ENCODE peak calls at places on chromosomes 1 and 21, in eight cellular contexts. U, Z, B, Q, V, X, P and A are unnamed samples.
A peak's percentile ranks its signal among the peaks of the same experiment; 100 is the strongest.

GRCh38 chr1:87450615-87451209 is 122.0 kb downstream of the LMO4 start:
- DNase-seq in U (no peak), Z (no peak), B (no peak), Q (no peak), V (no peak), X (peak; percentile 37), P (no peak), A (no peak)

GRCh38 chr1:198798923-198799386 is 160.1 kb downstream of the PTPRC start:
- DNase-seq in U (no peak), Z (no peak), B (no peak), Q (no peak), V (no peak), X (no peak), P (no peak), A (no peak)

GRCh38 chr1:31785020-31785946 is 21.1 kb upstream of the ADGRB2 start:
- DNase-seq in U (no peak), Z (no peak), B (no peak), Q (peak; percentile 53), V (no peak), X (no peak), P (no peak), A (no peak)

GRCh38 chr1:29513357-29513756 is 277.0 kb downstream of the PTPRU start:
- DNase-seq in U (no peak), Z (peak; percentile 73), B (no peak), Q (peak; percentile 80), V (peak; percentile 63), X (peak; percentile 43), P (peak; percentile 21), A (peak; percentile 32)

GRCh38 chr1:167467126-167467725 is 51.1 kb downstream of the CD247 start:
- DNase-seq in U (no peak), Z (no peak), B (no peak), Q (no peak), V (no peak), X (no peak), P (no peak), A (no peak)

GRCh38 chr1:77925536-77925935 is 37.1 kb downstream of the NEXN start:
- DNase-seq in U (no peak), Z (no peak), B (no peak), Q (no peak), V (no peak), X (no peak), P (no peak), A (no peak)

GRCh38 chr1:31822766-31823165 is 6.9 kb upstream of the SPOCD1 start:
- DNase-seq in U (no peak), Z (peak; percentile 8), B (no peak), Q (no peak), V (no peak), X (no peak), P (no peak), A (peak; percentile 7)

GRCh38 chr1:201191723-201192477 is 1.3 kb downstream of the IGFN1 start:
- DNase-seq in U (no peak), Z (no peak), B (peak; percentile 71), Q (no peak), V (peak; percentile 73), X (no peak), P (peak; percentile 69), A (no peak)

GRCh38 chr1:152347116-152347728 is 12.6 kb downstream of the FLG2 start:
- DNase-seq in U (no peak), Z (no peak), B (no peak), Q (no peak), V (peak; percentile 32), X (no peak), P (peak; percentile 13), A (no peak)

GRCh38 chr21:38306407-38306806 is 49.6 kb downstream of the KCNJ15 start:
- DNase-seq in U (no peak), Z (no peak), B (no peak), Q (no peak), V (peak; percentile 56), X (no peak), P (no peak), A (no peak)

GRCh38 chr1:199403421-199404116 is 623.9 kb upstream of the NR5A2 start:
- DNase-seq in U (no peak), Z (no peak), B (no peak), Q (peak; percentile 77), V (peak; percentile 6), X (no peak), P (no peak), A (no peak)

GRCh38 chr1:114164840-114165543 is 11.3 kb upstream of the SYT6 start:
- DNase-seq in U (no peak), Z (no peak), B (no peak), Q (no peak), V (no peak), X (no peak), P (no peak), A (no peak)

GRCh38 chr21:35204850-35205564 is 155.9 kb upstream of the RUNX1 start:
- DNase-seq in U (no peak), Z (no peak), B (peak; percentile 82), Q (no peak), V (peak; percentile 78), X (peak; percentile 82), P (no peak), A (no peak)

GRCh38 chr21:34865922-34866271 is 183.2 kb downstream of the RUNX1 start:
- DNase-seq in U (no peak), Z (no peak), B (no peak), Q (no peak), V (no peak), X (no peak), P (no peak), A (no peak)

GRCh38 chr1:25903986-25904385 is 2.2 kb downstream of the STMN1 start:
- DNase-seq in U (no peak), Z (no peak), B (no peak), Q (no peak), V (no peak), X (no peak), P (no peak), A (no peak)

GRCh38 chr1:3072178-3072947 is 3.4 kb downstream of the PRDM16 start:
- DNase-seq in U (no peak), Z (no peak), B (peak; percentile 76), Q (no peak), V (no peak), X (peak; percentile 47), P (no peak), A (no peak)

GRCh38 chr1:7303554-7304347 is 467.3 kb upstream of the VAMP3 start:
- DNase-seq in U (no peak), Z (peak; percentile 30), B (no peak), Q (no peak), V (no peak), X (no peak), P (no peak), A (no peak)

GRCh38 chr1:27504588-27505419 is 14.8 kb upstream of the WASF2 start:
- DNase-seq in U (no peak), Z (peak; percentile 91), B (no peak), Q (no peak), V (no peak), X (peak; percentile 92), P (no peak), A (peak; percentile 91)

GRCh38 chr1:65605621-65606020 is 185.2 kb downstream of the LEPR start:
- DNase-seq in U (no peak), Z (no peak), B (no peak), Q (no peak), V (no peak), X (no peak), P (no peak), A (no peak)

GRCh38 chr1:1081311-1082238 is 7.5 kb upstream of the RNF223 start:
- DNase-seq in U (no peak), Z (peak; percentile 83), B (peak; percentile 75), Q (no peak), V (no peak), X (peak; percentile 27), P (no peak), A (no peak)

GRCh38 chr21:43770066-43770655 is 5.9 kb downstream of the CSTB start:
- DNase-seq in U (no peak), Z (no peak), B (peak; percentile 53), Q (no peak), V (no peak), X (no peak), P (no peak), A (no peak)

GRCh38 chr1:193176788-193177187 is 9.6 kb downstream of the B3GALT2 start:
- DNase-seq in U (no peak), Z (no peak), B (no peak), Q (no peak), V (no peak), X (no peak), P (no peak), A (no peak)

GRCh38 chr1:223224465-223224864 is 81.4 kb upstream of the TLR5 start:
- DNase-seq in U (no peak), Z (peak; percentile 77), B (no peak), Q (no peak), V (no peak), X (no peak), P (no peak), A (peak; percentile 34)

GRCh38 chr1:8217011-8217711 is 100.8 kb upstream of the SLC45A1 start:
- DNase-seq in U (peak; percentile 15), Z (no peak), B (peak; percentile 89), Q (no peak), V (no peak), X (peak; percentile 72), P (no peak), A (no peak)

GRCh38 chr1:206555473-206555935 is 48.2 kb downstream of the RASSF5 start:
- DNase-seq in U (no peak), Z (no peak), B (no peak), Q (no peak), V (no peak), X (peak; percentile 78), P (no peak), A (no peak)

GRCh38 chr1:77382361-77382760 is 100.5 kb downstream of the AK5 start:
- DNase-seq in U (no peak), Z (no peak), B (no peak), Q (no peak), V (no peak), X (no peak), P (no peak), A (no peak)

GRCh38 chr1:203306970-203307541 is 1.7 kb downstream of the BTG2 start:
- DNase-seq in U (no peak), Z (no peak), B (peak; percentile 86), Q (no peak), V (no peak), X (peak; percentile 63), P (no peak), A (no peak)

GRCh38 chr1:151693057-151693651 is 23.4 kb downstream of the CELF3 start:
- DNase-seq in U (no peak), Z (no peak), B (no peak), Q (no peak), V (no peak), X (no peak), P (peak; percentile 38), A (no peak)